ENCODE peak calls at places on chromosomes 11 and 22, in four cellular contexts. Z is GM12878, H is A549, U is HepG2. C is an unnamed sample.
A peak's percentile ranks its signal among the peaks of the same experiment; 100 is the strongest.

GRCh38 chr11:119509969-119510401 is 87.0 kb upstream of the THY1 start:
- DNase-seq in U (no peak), H (no peak), Z (peak; percentile 76), C (no peak)

GRCh38 chr11:65380460-65381126 is 1.9 kb downstream of the SLC25A45 start:
- DNase-seq in U (no peak), Z (no peak), H (no peak), C (no peak)

GRCh38 chr11:67356551-67356866 is 3.2 kb upstream of the POLD4 start:
- DNase-seq in Z (no peak), H (no peak), U (no peak), C (no peak)

GRCh38 chr11:85725510-85726258 is 39.7 kb upstream of the CCDC89 start:
- DNase-seq in U (no peak), H (peak; percentile 41), Z (no peak), C (no peak)

GRCh38 chr11:41053894-41054293 is 405.6 kb downstream of the LRRC4C start:
- DNase-seq in Z (no peak), U (no peak), H (no peak), C (no peak)

GRCh38 chr11:112504056-112504455 is 243.4 kb upstream of the PLET1 start:
- DNase-seq in H (no peak), U (no peak), Z (no peak), C (no peak)

GRCh38 chr22:30276041-30276440 is 9.4 kb upstream of the OSM start:
- DNase-seq in Z (no peak), H (no peak), U (no peak), C (no peak)

GRCh38 chr11:76805206-76805913 is 22.2 kb downstream of the TSKU start:
- DNase-seq in H (no peak), U (no peak), Z (no peak), C (no peak)

GRCh38 chr11:22459053-22459452 is 120.9 kb downstream of the SLC17A6 start:
- DNase-seq in U (no peak), H (no peak), Z (no peak), C (no peak)

GRCh38 chr11:67538306-67538705 is 15.1 kb upstream of the CABP2 start:
- DNase-seq in H (no peak), U (no peak), Z (no peak), C (no peak)

GRCh38 chr11:76210920-76211851 is 4.9 kb upstream of the WNT11 start:
- DNase-seq in H (no peak), Z (no peak), U (no peak), C (no peak)

GRCh38 chr11:44604171-44604581 is 38.7 kb downstream of the CD82 start:
- DNase-seq in U (no peak), H (no peak), Z (no peak), C (no peak)

GRCh38 chr11:30230714-30231113 is at the start of gene FSHB:
- DNase-seq in H (no peak), Z (no peak), U (no peak), C (no peak)

DNA sequence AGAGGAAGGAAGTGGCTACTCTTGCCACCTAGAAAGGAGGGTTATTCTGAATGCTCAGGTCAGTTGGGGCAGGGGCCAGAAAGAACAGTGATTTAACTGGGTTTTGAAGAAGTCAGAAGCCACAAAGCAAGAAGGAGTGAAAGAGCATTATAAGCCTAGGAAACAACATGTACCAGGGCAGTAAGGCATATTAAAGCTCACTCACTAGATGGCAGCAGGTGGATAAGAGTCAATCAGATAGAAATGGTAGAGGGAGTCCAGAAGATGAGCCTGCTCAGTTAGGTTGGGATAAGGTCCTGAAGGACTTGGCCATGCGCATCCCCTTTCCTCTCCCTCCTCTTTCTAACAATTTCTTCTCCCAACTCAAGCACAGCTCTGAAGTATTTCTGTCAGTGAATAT is 22.0 kb upstream of the PATE1 start:
- DNase-seq in H (no peak), U (peak; percentile 22), Z (no peak), C (no peak)
- TF ChIP-seq PBX3 in H (no peak), U (no peak), Z (no peak), C (no peak)

DNA sequence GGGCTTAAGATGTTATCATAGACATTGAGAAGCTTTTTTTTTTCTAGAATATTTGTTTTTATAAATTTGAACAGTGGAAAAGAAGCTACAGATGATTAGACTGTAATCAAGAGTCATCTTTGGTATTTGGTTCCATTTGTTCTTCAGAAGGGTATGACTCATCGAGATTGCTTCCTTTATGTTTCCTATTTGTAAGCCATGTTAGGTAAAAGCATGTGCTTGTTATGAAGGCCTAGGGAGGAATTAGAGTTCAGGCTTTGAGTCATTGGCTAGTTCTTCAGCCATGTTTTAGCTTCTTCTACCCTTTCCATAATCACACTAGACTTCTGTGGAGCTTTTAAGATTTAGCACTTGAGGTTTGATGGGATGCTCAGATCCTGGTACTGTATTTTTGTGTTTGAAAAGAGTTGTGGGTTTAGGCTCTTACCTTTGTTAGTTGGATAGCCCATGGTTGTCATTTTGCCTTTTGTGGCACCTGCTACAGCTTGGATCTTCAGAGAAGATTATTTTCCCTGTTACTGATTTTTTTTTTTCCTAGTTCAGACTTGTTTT is 44.3 kb downstream of the POLD3 start:
- DNase-seq in H (peak; percentile 7), U (no peak), Z (no peak), C (no peak)
- TF ChIP-seq PBX3 in H (no peak), U (no peak), Z (no peak), C (peak; percentile 33)

GRCh38 chr11:8872017-8872416 is 39.0 kb upstream of the AKIP1 start:
- DNase-seq in H (no peak), Z (no peak), U (no peak), C (no peak)
- TF ChIP-seq PBX3 in H (no peak), Z (no peak), U (no peak), C (no peak)

GRCh38 chr22:46443850-46444389 is 93.5 kb downstream of the CELSR1 start:
- DNase-seq in H (no peak), Z (no peak), U (peak; percentile 21), C (no peak)
- TF ChIP-seq PBX3 in H (no peak), Z (no peak), U (no peak), C (no peak)

C was measured in SK-N-SH.